ENCODE peak calls at places on chromosome 3, in six cellular contexts. W is HTR-8/SVneo; N is stimulated activated CD8-positive, alpha-beta memory T cell treated with anti-CD3 and anti-CD28 coated beads, Interleukin-15, amount 100 ng/mL, for 1 hour; F is iPS-NIHi11; K is LoVo; R is cardiac fibroblast. H is an unnamed sample.

GRCh38 chr3:78737988-78738387 is 1029.8 kb downstream of the ROBO1 start:
- DNase-seq in W (no peak), N (no peak), F (no peak), K (no peak), R (peak; percentile 61), H (no peak)

GRCh38 chr3:195104340-195104739 is 166.6 kb downstream of the XXYLT1 start:
- DNase-seq in W (no peak), N (no peak), F (no peak), K (no peak), R (no peak), H (no peak)

GRCh38 chr3:165643433-165643824 is 193.8 kb downstream of the BCHE start:
- DNase-seq in W (peak; percentile 11), N (no peak), F (no peak), K (peak; percentile 27), R (peak; percentile 19), H (no peak)

GRCh38 chr3:24318668-24319287 is 175.9 kb downstream of the THRB start:
- DNase-seq in W (peak; percentile 47), N (no peak), F (no peak), K (no peak), R (peak; percentile 50), H (no peak)

GRCh38 chr3:194280777-194281176 is 70.4 kb downstream of the CPN2 start:
- DNase-seq in W (no peak), N (no peak), F (no peak), K (no peak), R (no peak), H (no peak)

GRCh38 chr3:96266395-96267187 is 547.8 kb upstream of the EPHA6 start:
- DNase-seq in W (no peak), N (no peak), F (no peak), K (peak; percentile 16), R (no peak), H (peak; percentile 90)

GRCh38 chr3:35043040-35043439 is 596.3 kb upstream of the ARPP21 start:
- DNase-seq in W (no peak), N (no peak), F (no peak), K (no peak), R (no peak), H (no peak)

GRCh38 chr3:66195347-66195783 is 25.4 kb upstream of the SLC25A26 start:
- DNase-seq in W (no peak), N (no peak), F (peak; percentile 68), K (peak; percentile 25), R (peak; percentile 48), H (peak; percentile 45)

GRCh38 chr3:73448761-73449290 is 175.9 kb downstream of the PDZRN3 start:
- DNase-seq in W (no peak), N (no peak), F (no peak), K (no peak), R (no peak), H (peak; percentile 32)

GRCh38 chr3:160618363-160618762 is 53.0 kb upstream of the KPNA4 start:
- DNase-seq in W (no peak), N (no peak), F (no peak), K (no peak), R (no peak), H (no peak)

GRCh38 chr3:150495149-150495548 is 51.1 kb downstream of the SERP1 start:
- DNase-seq in W (no peak), N (no peak), F (no peak), K (no peak), R (no peak), H (no peak)

GRCh38 chr3:35723480-35724097 is 84.3 kb downstream of the ARPP21 start:
- DNase-seq in W (no peak), N (no peak), F (no peak), K (no peak), R (no peak), H (no peak)

GRCh38 chr3:175535351-175535750 is 676.2 kb downstream of the NAALADL2 start:
- DNase-seq in W (peak; percentile 4), N (no peak), F (no peak), K (no peak), R (no peak), H (no peak)

GRCh38 chr3:177102526-177102925 is 94.8 kb downstream of the TBL1XR1 start:
- DNase-seq in W (peak; percentile 6), N (no peak), F (peak; percentile 14), K (no peak), R (peak; percentile 83), H (no peak)

GRCh38 chr3:141250828-141251227 is 19.2 kb downstream of the PXYLP1 start:
- DNase-seq in W (no peak), N (no peak), F (no peak), K (no peak), R (no peak), H (no peak)

GRCh38 chr3:163622384-163622783 is 1455.9 kb downstream of the SI start:
- DNase-seq in W (peak; percentile 12), N (no peak), F (peak; percentile 48), K (no peak), R (peak; percentile 1), H (no peak)

H was measured in small intestine.